ENCODE peak calls at places on chromosome 11, in five cellular contexts. O is NCI-H2029; W is WERI-Rb-1; X is activated CD4-positive, CD25-positive, alpha-beta regulatory T cell; K is activated CD8-positive, alpha-beta memory T cell treated with anti-CD3 and anti-CD28 coated beads for 48 hours. I is an unnamed sample.

GRCh38 chr11:27524155-27524554 is 17.6 kb upstream of the LIN7C start:
- DNase-seq in W (peak), O (no peak), K (no peak), X (no peak), I (no peak)

GRCh38 chr11:108966206-108966605 is 301.3 kb downstream of the DDX10 start:
- DNase-seq in X (no peak), W (no peak), K (no peak), O (no peak), I (no peak)

GRCh38 chr11:64015935-64016468 is 19.7 kb upstream of the FLRT1 start:
- DNase-seq in W (no peak), O (no peak), K (no peak), X (no peak), I (no peak)

GRCh38 chr11:72308226-72309073 is 64.5 kb upstream of the PHOX2A start:
- DNase-seq in X (no peak), O (peak), K (no peak), W (peak), I (peak)

GRCh38 chr11:79430280-79430679 is 10.6 kb downstream of the TENM4 start:
- DNase-seq in O (no peak), W (no peak), K (no peak), X (no peak), I (no peak)

GRCh38 chr11:35340715-35341114 is 78.6 kb downstream of the SLC1A2 start:
- DNase-seq in K (no peak), X (no peak), W (no peak), O (no peak), I (no peak)

GRCh38 chr11:126304457-126305072 is 705 bp downstream of the DCPS start:
- DNase-seq in X (no peak), O (no peak), W (no peak), K (no peak), I (no peak)

GRCh38 chr11:119764108-119764874 is 35.3 kb upstream of the NECTIN1 start:
- DNase-seq in W (peak), X (no peak), K (no peak), O (peak), I (no peak)

GRCh38 chr11:94100253-94100652 is 28.4 kb upstream of the PANX1 start:
- DNase-seq in X (no peak), W (no peak), K (no peak), O (peak), I (no peak)

GRCh38 chr11:86726118-86726748 is 53.8 kb upstream of the ME3 start:
- DNase-seq in O (no peak), W (no peak), X (no peak), K (no peak), I (no peak)